ENCODE peak calls at places on chromosomes 11 and 22, in ten cellular contexts. One of them, this sample, is unnamed.

GRCh38 chr11:14380947-14381555 is 22.1 kb upstream of the RRAS2 start:
- DNase-seq in IMR-90: peak
- DNase-seq in H9: peak
- DNase-seq in epithelial cell of prostate: no peak
- DNase-seq in heart left ventricle: peak
- DNase-seq in transverse colon: peak
- DNase-seq in CD8-positive, alpha-beta memory T cell: peak
- DNase-seq in tibial artery: peak
- DNase-seq in PC-9: peak
- DNase-seq in fibroblast of lung: peak
- DNase-seq in this sample: peak

GRCh38 chr22:39087881-39088687 is 9.0 kb upstream of the APOBEC3H start:
- DNase-seq in heart left ventricle: no peak
- DNase-seq in H9: peak
- DNase-seq in transverse colon: no peak
- DNase-seq in PC-9: no peak
- DNase-seq in epithelial cell of prostate: no peak
- DNase-seq in fibroblast of lung: no peak
- DNase-seq in tibial artery: no peak
- DNase-seq in CD8-positive, alpha-beta memory T cell: no peak
- DNase-seq in IMR-90: no peak
- DNase-seq in this sample: no peak

GRCh38 chr11:71527576-71528210 is 626 bp downstream of the KRTAP5-7 start:
- DNase-seq in tibial artery: no peak
- DNase-seq in epithelial cell of prostate: no peak
- DNase-seq in H9: no peak
- DNase-seq in transverse colon: no peak
- DNase-seq in CD8-positive, alpha-beta memory T cell: no peak
- DNase-seq in IMR-90: no peak
- DNase-seq in heart left ventricle: no peak
- DNase-seq in fibroblast of lung: no peak
- DNase-seq in PC-9: no peak
- DNase-seq in this sample: no peak

GRCh38 chr11:970319-970871 is 44.7 kb downstream of the AP2A2 start:
- DNase-seq in fibroblast of lung: no peak
- DNase-seq in IMR-90: no peak
- DNase-seq in tibial artery: no peak
- DNase-seq in CD8-positive, alpha-beta memory T cell: no peak
- DNase-seq in H9: no peak
- DNase-seq in epithelial cell of prostate: no peak
- DNase-seq in PC-9: no peak
- DNase-seq in heart left ventricle: no peak
- DNase-seq in transverse colon: no peak
- DNase-seq in this sample: no peak

GRCh38 chr11:34606326-34607120 is 14.4 kb upstream of the EHF start:
- DNase-seq in CD8-positive, alpha-beta memory T cell: no peak
- DNase-seq in IMR-90: no peak
- DNase-seq in epithelial cell of prostate: no peak
- DNase-seq in fibroblast of lung: no peak
- DNase-seq in PC-9: no peak
- DNase-seq in tibial artery: no peak
- DNase-seq in transverse colon: no peak
- DNase-seq in H9: no peak
- DNase-seq in heart left ventricle: no peak
- DNase-seq in this sample: no peak

GRCh38 chr11:93028959-93029536 is 59.6 kb downstream of the MTNR1B start:
- DNase-seq in PC-9: no peak
- DNase-seq in CD8-positive, alpha-beta memory T cell: no peak
- DNase-seq in heart left ventricle: no peak
- DNase-seq in tibial artery: no peak
- DNase-seq in fibroblast of lung: no peak
- DNase-seq in transverse colon: no peak
- DNase-seq in IMR-90: no peak
- DNase-seq in epithelial cell of prostate: no peak
- DNase-seq in H9: no peak
- DNase-seq in this sample: no peak

GRCh38 chr22:26743149-26743548 is 85.8 kb downstream of the MIAT start:
- DNase-seq in H9: no peak
- DNase-seq in PC-9: no peak
- DNase-seq in transverse colon: no peak
- DNase-seq in heart left ventricle: no peak
- DNase-seq in fibroblast of lung: no peak
- DNase-seq in CD8-positive, alpha-beta memory T cell: no peak
- DNase-seq in epithelial cell of prostate: no peak
- DNase-seq in IMR-90: no peak
- DNase-seq in tibial artery: no peak
- DNase-seq in this sample: no peak

GRCh38 chr22:49488943-49489342 is 338.7 kb downstream of the BRD1 start:
- DNase-seq in epithelial cell of prostate: no peak
- DNase-seq in PC-9: no peak
- DNase-seq in transverse colon: no peak
- DNase-seq in heart left ventricle: no peak
- DNase-seq in H9: no peak
- DNase-seq in IMR-90: no peak
- DNase-seq in fibroblast of lung: no peak
- DNase-seq in tibial artery: no peak
- DNase-seq in CD8-positive, alpha-beta memory T cell: no peak
- DNase-seq in this sample: no peak

GRCh38 chr22:50247748-50248147 is 2.9 kb upstream of the TUBGCP6 start:
- DNase-seq in epithelial cell of prostate: no peak
- DNase-seq in CD8-positive, alpha-beta memory T cell: peak
- DNase-seq in heart left ventricle: no peak
- DNase-seq in tibial artery: no peak
- DNase-seq in fibroblast of lung: peak
- DNase-seq in IMR-90: peak
- DNase-seq in H9: peak
- DNase-seq in PC-9: no peak
- DNase-seq in transverse colon: peak
- DNase-seq in this sample: peak

GRCh38 chr11:57546869-57547518 is 9.6 kb downstream of the SMTNL1 start:
- DNase-seq in PC-9: no peak
- DNase-seq in epithelial cell of prostate: no peak
- DNase-seq in fibroblast of lung: peak
- DNase-seq in H9: peak
- DNase-seq in transverse colon: no peak
- DNase-seq in tibial artery: no peak
- DNase-seq in CD8-positive, alpha-beta memory T cell: no peak
- DNase-seq in IMR-90: peak
- DNase-seq in heart left ventricle: no peak
- DNase-seq in this sample: no peak

GRCh38 chr22:47402876-47403525 is 640.6 kb downstream of the TBC1D22A start:
- DNase-seq in heart left ventricle: no peak
- DNase-seq in transverse colon: no peak
- DNase-seq in fibroblast of lung: no peak
- DNase-seq in epithelial cell of prostate: no peak
- DNase-seq in CD8-positive, alpha-beta memory T cell: no peak
- DNase-seq in H9: no peak
- DNase-seq in IMR-90: no peak
- DNase-seq in PC-9: no peak
- DNase-seq in tibial artery: no peak
- DNase-seq in this sample: no peak

GRCh38 chr11:17695454-17696441 is 23.6 kb upstream of the MYOD1 start:
- DNase-seq in fibroblast of lung: no peak
- DNase-seq in heart left ventricle: no peak
- DNase-seq in PC-9: no peak
- DNase-seq in epithelial cell of prostate: no peak
- DNase-seq in H9: no peak
- DNase-seq in IMR-90: no peak
- DNase-seq in tibial artery: no peak
- DNase-seq in CD8-positive, alpha-beta memory T cell: no peak
- DNase-seq in transverse colon: no peak
- DNase-seq in this sample: no peak

GRCh38 chr11:35042906-35043305 is 96.1 kb upstream of the CD44 start:
- DNase-seq in IMR-90: no peak
- DNase-seq in heart left ventricle: no peak
- DNase-seq in H9: no peak
- DNase-seq in epithelial cell of prostate: no peak
- DNase-seq in transverse colon: no peak
- DNase-seq in fibroblast of lung: no peak
- DNase-seq in CD8-positive, alpha-beta memory T cell: no peak
- DNase-seq in tibial artery: no peak
- DNase-seq in PC-9: no peak
- DNase-seq in this sample: peak

GRCh38 chr22:23533328-23533762 is 46.7 kb downstream of the IGLL1 start:
- DNase-seq in fibroblast of lung: peak
- DNase-seq in IMR-90: peak
- DNase-seq in CD8-positive, alpha-beta memory T cell: no peak
- DNase-seq in tibial artery: peak
- DNase-seq in epithelial cell of prostate: no peak
- DNase-seq in heart left ventricle: no peak
- DNase-seq in PC-9: no peak
- DNase-seq in transverse colon: no peak
- DNase-seq in H9: peak
- DNase-seq in this sample: peak

GRCh38 chr11:19631657-19632325 is 80.8 kb upstream of the NAV2 start:
- DNase-seq in transverse colon: no peak
- DNase-seq in fibroblast of lung: no peak
- DNase-seq in heart left ventricle: no peak
- DNase-seq in H9: no peak
- DNase-seq in PC-9: no peak
- DNase-seq in CD8-positive, alpha-beta memory T cell: no peak
- DNase-seq in tibial artery: peak
- DNase-seq in IMR-90: no peak
- DNase-seq in epithelial cell of prostate: no peak
- DNase-seq in this sample: no peak
- H3K27ac ChIP-seq in transverse colon: no peak
- H3K27ac ChIP-seq in fibroblast of lung: no peak
- H3K27ac ChIP-seq in heart left ventricle: no peak
- H3K27ac ChIP-seq in H9: no peak
- H3K27ac ChIP-seq in PC-9: no peak
- H3K27ac ChIP-seq in CD8-positive, alpha-beta memory T cell: no peak
- H3K27ac ChIP-seq in tibial artery: peak
- H3K27ac ChIP-seq in IMR-90: no peak
- H3K27ac ChIP-seq in epithelial cell of prostate: no peak
- H3K27ac ChIP-seq in this sample: no peak

DNA sequence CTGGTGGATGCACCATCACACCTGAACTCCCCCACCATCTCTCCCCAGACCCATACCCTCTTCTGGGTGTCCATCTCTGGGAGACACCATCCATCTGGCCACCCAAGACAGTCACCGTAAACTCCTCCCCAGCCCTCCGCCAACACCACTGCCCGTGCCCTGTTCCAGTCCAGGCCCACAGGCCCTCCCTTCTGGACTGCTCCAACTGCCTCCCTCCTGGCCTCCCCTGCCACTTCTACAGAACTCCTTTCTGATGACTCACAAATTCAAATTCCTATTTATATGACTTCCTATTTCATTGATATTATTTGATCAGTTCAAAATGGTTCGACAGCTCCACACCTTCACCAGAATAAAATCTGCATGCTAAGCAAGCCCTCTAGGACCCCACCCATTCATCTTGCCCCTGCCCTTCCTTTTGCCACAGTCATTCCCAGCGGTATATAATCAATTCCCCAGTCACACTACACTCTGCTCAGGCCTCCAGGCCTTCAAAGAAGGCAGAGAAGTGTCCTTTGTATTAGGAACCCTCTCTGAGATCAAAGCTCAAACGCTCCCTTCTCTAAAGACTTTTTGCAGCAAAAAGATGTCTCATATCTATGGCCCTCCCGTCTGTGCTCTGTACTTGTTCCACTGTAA is 29.1 kb downstream of the MYH9 start:
- DNase-seq in IMR-90: no peak
- DNase-seq in transverse colon: no peak
- DNase-seq in H9: no peak
- DNase-seq in CD8-positive, alpha-beta memory T cell: no peak
- DNase-seq in heart left ventricle: no peak
- DNase-seq in fibroblast of lung: peak
- DNase-seq in epithelial cell of prostate: no peak
- DNase-seq in PC-9: peak
- DNase-seq in tibial artery: peak
- DNase-seq in this sample: peak
- H3K27ac ChIP-seq in IMR-90: peak
- H3K27ac ChIP-seq in transverse colon: peak
- H3K27ac ChIP-seq in H9: no peak
- H3K27ac ChIP-seq in CD8-positive, alpha-beta memory T cell: no peak
- H3K27ac ChIP-seq in heart left ventricle: peak
- H3K27ac ChIP-seq in fibroblast of lung: peak
- H3K27ac ChIP-seq in epithelial cell of prostate: peak
- H3K27ac ChIP-seq in PC-9: peak
- H3K27ac ChIP-seq in tibial artery: peak
- H3K27ac ChIP-seq in this sample: no peak

DNA sequence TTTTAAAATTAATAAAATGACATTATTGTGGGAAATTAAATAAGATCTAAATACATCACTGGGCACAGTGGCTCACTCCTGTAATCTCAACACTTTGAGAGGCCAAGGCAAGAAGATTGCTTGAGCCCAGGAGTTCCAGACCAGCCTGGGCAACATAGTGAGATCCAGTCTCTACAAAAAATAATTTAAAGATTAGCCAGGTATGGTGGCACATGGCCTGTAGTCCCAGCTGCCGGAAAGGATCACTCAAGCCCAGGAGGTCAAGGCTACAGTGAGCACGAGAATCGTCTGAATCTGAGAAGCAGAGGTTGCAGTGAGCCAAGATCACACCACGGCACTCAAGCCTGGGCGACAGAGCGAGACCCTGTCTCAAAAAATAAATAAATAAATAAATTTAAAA is 15.9 kb upstream of the CARD10 start:
- DNase-seq in fibroblast of lung: no peak
- DNase-seq in tibial artery: no peak
- DNase-seq in IMR-90: no peak
- DNase-seq in CD8-positive, alpha-beta memory T cell: no peak
- DNase-seq in H9: no peak
- DNase-seq in heart left ventricle: no peak
- DNase-seq in PC-9: no peak
- DNase-seq in epithelial cell of prostate: no peak
- DNase-seq in transverse colon: no peak
- DNase-seq in this sample: no peak
- H3K27ac ChIP-seq in fibroblast of lung: no peak
- H3K27ac ChIP-seq in tibial artery: no peak
- H3K27ac ChIP-seq in IMR-90: no peak
- H3K27ac ChIP-seq in CD8-positive, alpha-beta memory T cell: no peak
- H3K27ac ChIP-seq in H9: no peak
- H3K27ac ChIP-seq in heart left ventricle: no peak
- H3K27ac ChIP-seq in PC-9: peak
- H3K27ac ChIP-seq in epithelial cell of prostate: no peak
- H3K27ac ChIP-seq in transverse colon: no peak
- H3K27ac ChIP-seq in this sample: no peak

DNA sequence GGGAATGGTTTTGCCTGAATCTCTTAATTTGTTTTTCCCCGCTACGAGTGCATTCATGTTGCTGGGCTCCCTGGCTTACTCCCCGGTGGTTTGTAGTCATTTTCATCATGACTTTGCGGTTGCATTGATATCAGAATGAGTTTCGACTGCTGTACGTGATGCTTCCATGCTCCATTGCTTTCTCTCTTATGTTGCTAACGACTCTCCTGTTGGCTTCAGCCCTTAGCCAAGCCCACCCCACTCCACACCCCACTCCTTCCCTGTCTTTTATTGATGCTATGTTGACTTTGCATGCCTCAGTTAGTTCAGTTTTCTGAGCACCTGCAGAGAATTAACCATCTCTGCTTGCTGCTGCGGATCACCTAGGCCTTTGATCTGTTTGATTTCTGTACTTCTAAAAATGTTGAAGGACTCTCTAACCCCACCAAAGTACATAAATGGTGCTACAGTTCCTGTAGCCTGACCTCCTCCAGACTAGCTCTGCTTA is 65.3 kb downstream of the ARFGAP2 start:
- DNase-seq in PC-9: no peak
- DNase-seq in heart left ventricle: no peak
- DNase-seq in H9: no peak
- DNase-seq in epithelial cell of prostate: no peak
- DNase-seq in tibial artery: no peak
- DNase-seq in transverse colon: no peak
- DNase-seq in IMR-90: no peak
- DNase-seq in CD8-positive, alpha-beta memory T cell: no peak
- DNase-seq in fibroblast of lung: no peak
- DNase-seq in this sample: no peak
- H3K27ac ChIP-seq in PC-9: no peak
- H3K27ac ChIP-seq in heart left ventricle: no peak
- H3K27ac ChIP-seq in H9: no peak
- H3K27ac ChIP-seq in epithelial cell of prostate: no peak
- H3K27ac ChIP-seq in tibial artery: no peak
- H3K27ac ChIP-seq in transverse colon: no peak
- H3K27ac ChIP-seq in IMR-90: no peak
- H3K27ac ChIP-seq in CD8-positive, alpha-beta memory T cell: no peak
- H3K27ac ChIP-seq in fibroblast of lung: no peak
- H3K27ac ChIP-seq in this sample: no peak

This sample was measured in trophoblast cell.